ENCODE peak calls at places on chromosomes 7 and 10, in six cellular contexts. S, N, U, O, Y and D are unnamed samples.

GRCh38 chr7:35801392-35802101 is 690 bp downstream of the SEPTIN7 start:
- DNase-seq in U (peak; percentile 77), S (peak; percentile 70), Y (peak; percentile 86), O (peak; percentile 61), N (peak; percentile 68), D (no peak)

GRCh38 chr7:42285383-42285824 is 48.4 kb upstream of the GLI3 start:
- DNase-seq in S (no peak), O (no peak), N (no peak), Y (no peak), U (no peak), D (no peak)

GRCh38 chr7:18350678-18351077 is 144.9 kb upstream of the HDAC9 start:
- DNase-seq in S (no peak), U (no peak), Y (no peak), O (no peak), N (no peak), D (no peak)

GRCh38 chr7:17829001-17829400 is 111.3 kb downstream of the SNX13 start:
- DNase-seq in S (no peak), U (no peak), N (no peak), Y (no peak), O (no peak), D (no peak)

GRCh38 chr10:12949248-12949647 is 52.3 kb downstream of the CCDC3 start:
- DNase-seq in Y (no peak), N (no peak), O (no peak), S (no peak), U (no peak), D (peak; percentile 52)

GRCh38 chr7:5294169-5294987 is 11.6 kb downstream of the SLC29A4 start:
- DNase-seq in Y (no peak), S (no peak), N (no peak), O (no peak), U (no peak), D (no peak)

GRCh38 chr7:130047801-130048200 is 3.4 kb downstream of the ZC3HC1 start:
- DNase-seq in O (no peak), S (no peak), N (no peak), U (no peak), Y (no peak), D (no peak)

GRCh38 chr10:51733061-51733460 is 33.7 kb upstream of the CSTF2T start:
- DNase-seq in U (no peak), O (no peak), N (no peak), S (no peak), Y (no peak), D (no peak)

GRCh38 chr10:22825841-22826240 is 102.0 kb upstream of the ARMC3 start:
- DNase-seq in O (no peak), N (no peak), U (no peak), S (peak; percentile 41), Y (no peak), D (no peak)

GRCh38 chr7:28065721-28066285 is 114.8 kb downstream of the JAZF1 start:
- DNase-seq in S (no peak), U (no peak), N (no peak), O (no peak), Y (no peak), D (no peak)

GRCh38 chr7:50661345-50662058 is 96.3 kb upstream of the DDC start:
- DNase-seq in O (no peak), N (no peak), Y (no peak), U (no peak), S (no peak), D (no peak)

GRCh38 chr10:3122034-3122433 is 50.5 kb downstream of the PITRM1 start:
- DNase-seq in S (no peak), Y (no peak), N (no peak), U (no peak), O (no peak), D (no peak)

GRCh38 chr10:102347236-102347828 is 48.2 kb upstream of the NFKB2 start:
- DNase-seq in O (peak; percentile 11), U (no peak), Y (peak; percentile 69), S (peak; percentile 47), N (peak; percentile 63), D (peak; percentile 54)

GRCh38 chr10:2978111-2978510 is 89.2 kb upstream of the PFKP start:
- DNase-seq in U (no peak), N (no peak), Y (no peak), O (no peak), S (no peak), D (no peak)

GRCh38 chr10:43863859-43864591 is 215.3 kb upstream of the ZNF32 start:
- DNase-seq in N (peak; percentile 47), U (no peak), O (no peak), S (no peak), Y (no peak), D (no peak)

GRCh38 chr7:44638611-44639557 is 32.5 kb downstream of the OGDH start:
- DNase-seq in O (peak; percentile 45), N (peak; percentile 77), U (peak; percentile 44), S (peak; percentile 91), Y (peak; percentile 79), D (no peak)

GRCh38 chr10:69217119-69217754 is 2.9 kb upstream of the HKDC1 start:
- DNase-seq in U (no peak), N (no peak), O (no peak), S (no peak), Y (no peak), D (no peak)

GRCh38 chr10:132078746-132079345 is 13.1 kb downstream of the JAKMIP3 start:
- DNase-seq in S (peak; percentile 15), Y (no peak), U (no peak), O (no peak), N (no peak), D (no peak)

GRCh38 chr7:64990216-64990615 is 620 bp downstream of the ZNF117 start:
- DNase-seq in S (no peak), Y (no peak), U (no peak), N (no peak), O (no peak), D (no peak)

DNA sequence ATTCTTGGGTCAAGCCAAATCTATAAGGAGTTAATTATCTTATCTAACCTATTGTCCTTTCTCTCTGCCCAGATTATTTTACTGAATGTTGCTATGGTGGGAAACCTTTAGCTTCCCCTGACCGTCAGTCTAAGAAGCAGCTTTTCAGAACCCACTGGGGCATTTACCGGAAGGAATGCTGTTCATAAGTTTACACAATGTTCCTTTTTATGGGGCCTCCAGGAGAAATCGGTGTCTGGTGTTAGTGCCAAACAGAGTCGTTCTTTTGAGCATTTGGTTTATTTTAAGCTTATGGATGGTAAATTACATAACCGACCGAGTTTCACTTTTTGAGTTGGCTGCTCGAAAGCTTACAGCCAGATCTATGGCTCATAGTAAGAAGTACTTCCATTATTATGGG is 111.9 kb downstream of the CACNB2 start:
- DNase-seq in Y (no peak), N (no peak), O (no peak), S (no peak), U (no peak), D (no peak)
- TF ChIP-seq EP300 in Y (no peak), N (no peak), O (no peak), S (no peak), U (no peak), D (no peak)

GRCh38 chr7:66841898-66842297 is 79.1 kb upstream of the TMEM248 start:
- DNase-seq in S (no peak), N (no peak), Y (peak; percentile 33), U (no peak), O (no peak), D (no peak)

GRCh38 chr7:66845382-66846095 is 75.5 kb upstream of the TMEM248 start:
- DNase-seq in O (no peak), S (no peak), Y (no peak), U (peak; percentile 45), N (no peak), D (peak; percentile 56)

GRCh38 chr7:66840316-66840715 is 80.7 kb upstream of the TMEM248 start:
- DNase-seq in S (no peak), Y (peak; percentile 53), O (no peak), N (no peak), U (no peak), D (no peak)

GRCh38 chr7:66847879-66848810 is 72.9 kb upstream of the TMEM248 start:
- DNase-seq in S (peak; percentile 40), U (no peak), Y (no peak), O (no peak), N (no peak), D (no peak)

DNA sequence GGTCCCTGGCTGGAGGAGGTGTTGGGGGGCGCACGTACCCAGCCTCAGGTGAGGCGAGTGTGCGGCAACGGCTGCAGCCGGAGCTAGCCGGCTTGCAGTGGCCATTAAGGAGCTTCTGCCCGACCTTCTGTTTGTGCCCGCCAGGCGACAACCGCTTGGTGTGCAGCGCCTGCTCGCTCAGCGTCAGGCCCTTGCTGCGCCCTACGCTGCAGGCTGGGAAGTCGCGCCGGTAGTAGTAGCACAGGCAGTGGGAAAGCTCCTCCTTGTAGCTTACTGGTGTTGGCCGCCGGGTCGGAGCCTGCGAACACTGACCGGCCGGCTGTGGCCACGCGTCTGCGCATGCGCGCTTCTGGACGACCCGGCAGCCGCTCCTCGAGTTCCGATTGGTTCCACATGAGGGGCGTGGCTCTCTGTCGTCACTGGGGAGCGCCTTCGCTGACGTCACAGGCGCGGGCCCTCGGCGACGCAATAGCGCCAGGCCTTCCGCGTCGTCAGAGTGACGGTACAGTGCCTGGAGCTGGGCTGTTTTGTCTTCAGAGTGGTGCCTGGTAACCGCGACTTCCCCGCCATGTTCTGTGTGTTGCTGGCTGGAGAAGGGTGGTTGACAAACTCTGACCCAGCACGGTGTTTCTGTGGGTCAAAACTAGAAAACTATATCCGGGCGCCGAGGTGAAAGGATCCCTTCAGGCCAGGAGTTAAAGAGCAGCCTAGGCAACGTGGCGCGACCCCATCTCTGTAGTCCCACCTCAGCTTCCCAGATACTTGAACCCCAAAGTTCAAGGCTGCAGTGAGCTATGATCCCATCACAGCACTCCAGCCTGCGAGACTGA is 76.3 kb upstream of the TMEM248 start:
- DNase-seq in S (peak; percentile 96), N (peak; percentile 99), Y (peak; percentile 99), U (peak; percentile 100), O (peak; percentile 98), D (peak; percentile 100)
- TF ChIP-seq EP300 in S (no peak), N (peak; percentile 74), Y (no peak), U (peak; percentile 86), O (peak; percentile 99), D (no peak)

GRCh38 chr7:26850193-26850651 is 14.2 kb downstream of the SKAP2 start:
- DNase-seq in O (no peak), S (no peak), Y (no peak), U (no peak), N (no peak), D (no peak)
- TF ChIP-seq EP300 in O (no peak), S (no peak), Y (no peak), U (no peak), N (no peak), D (no peak)

GRCh38 chr7:1078519-1078918 is 9.4 kb upstream of the GPER1 start:
- DNase-seq in O (no peak), Y (no peak), N (no peak), U (no peak), S (no peak), D (no peak)

GRCh38 chr7:1078985-1079384 is 8.9 kb upstream of the GPER1 start:
- DNase-seq in S (no peak), N (no peak), Y (no peak), O (no peak), U (no peak), D (no peak)

GRCh38 chr7:1080251-1080917 is 7.5 kb upstream of the GPER1 start:
- DNase-seq in Y (no peak), S (no peak), O (no peak), U (no peak), N (no peak), D (no peak)

GRCh38 chr7:1080918-1081255 is 7.0 kb upstream of the GPER1 start:
- DNase-seq in N (no peak), Y (no peak), S (no peak), U (no peak), O (no peak), D (no peak)

DNA sequence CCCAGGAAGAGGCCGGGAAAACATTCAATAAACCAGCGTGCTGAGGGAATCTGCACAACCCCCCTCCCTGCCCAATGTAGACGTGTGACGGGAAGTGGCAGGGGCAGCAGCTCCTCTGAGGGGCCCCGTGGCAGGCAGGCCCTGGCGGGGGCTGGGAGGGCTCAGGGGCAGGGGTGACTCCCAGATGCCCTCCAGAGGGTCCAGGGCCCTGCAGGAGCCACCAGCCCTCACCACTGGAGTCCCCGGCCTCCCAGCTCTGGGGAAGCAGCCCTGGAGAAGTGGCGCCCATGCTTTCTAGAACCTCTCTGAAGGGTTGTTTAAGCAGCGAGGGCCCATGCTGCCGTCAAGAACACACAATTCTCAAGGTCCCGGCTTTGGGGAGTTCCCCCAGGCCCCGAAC is 8.4 kb upstream of the GPER1 start:
- DNase-seq in U (no peak), N (no peak), S (no peak), O (no peak), Y (no peak), D (no peak)
- TF ChIP-seq EP300 in U (no peak), N (no peak), S (no peak), O (no peak), Y (no peak), D (no peak)